ENCODE peak calls at places on chromosomes 5 and 9, in five cellular contexts. D is tibial artery, A is MM.1S, L is kidney epithelial cell, B is cardiac muscle cell. S is an unnamed sample.

GRCh38 chr9:126618590-126619335 is 5.0 kb downstream of the LMX1B start:
- DNase-seq in D (no peak), A (no peak), L (no peak), B (no peak), S (no peak)

GRCh38 chr9:72485821-72486605 is 35.4 kb upstream of the TMC1 start:
- DNase-seq in D (no peak), A (no peak), L (peak; percentile 48), B (peak; percentile 57), S (peak; percentile 55)

GRCh38 chr9:105313238-105313637 is 68.8 kb downstream of the SLC44A1 start:
- DNase-seq in D (no peak), A (no peak), L (no peak), B (no peak), S (no peak)

GRCh38 chr5:172004824-172005237 is 1.6 kb downstream of the FBXW11 start:
- DNase-seq in D (no peak), A (peak; percentile 24), L (no peak), B (peak; percentile 11), S (no peak)

GRCh38 chr5:179568731-179569130 is 18.4 kb downstream of the RUFY1 start:
- DNase-seq in D (no peak), A (no peak), L (no peak), B (peak; percentile 25), S (peak; percentile 28)

GRCh38 chr5:179801304-179802206 is 5.1 kb downstream of the MGAT4B start:
- DNase-seq in D (peak; percentile 87), A (no peak), L (no peak), B (peak; percentile 68), S (peak; percentile 59)

GRCh38 chr5:170704417-170705195 is 78.9 kb upstream of the GABRP start:
- DNase-seq in D (no peak), A (no peak), L (no peak), B (no peak), S (no peak)

GRCh38 chr9:96136992-96137665 is 164.8 kb downstream of the HSD17B3 start:
- DNase-seq in D (peak; percentile 78), A (peak; percentile 92), L (no peak), B (peak; percentile 72), S (peak; percentile 51)

GRCh38 chr5:158979290-158979689 is 120.4 kb downstream of the EBF1 start:
- DNase-seq in D (no peak), A (no peak), L (no peak), B (no peak), S (no peak)
- H3K4me3 ChIP-seq in D (no peak overlapping the region), A (no peak overlapping the region), L (no peak overlapping the region), B (no peak overlapping the region), S (no peak overlapping the region)

GRCh38 chr9:90964101-90965020 is 162.7 kb downstream of the SYK start:
- DNase-seq in D (peak; percentile 72), A (peak; percentile 5), L (no peak), B (peak; percentile 41), S (no peak)
- TF ChIP-seq CTCF in D (no peak), A (no peak), L (peak; percentile 39), B (peak; percentile 27), S (peak; percentile 12)

GRCh38 chr5:173287086-173287485 is 41.1 kb downstream of the STC2 start:
- DNase-seq in D (no peak), A (peak; percentile 48), L (no peak), B (no peak), S (no peak)

GRCh38 chr5:173279166-173279565 is 44.2 kb upstream of the NKX2-5 start:
- DNase-seq in D (no peak), A (no peak), L (no peak), B (no peak), S (no peak)

GRCh38 chr5:173281910-173282309 is 46.3 kb downstream of the STC2 start:
- DNase-seq in D (no peak), A (no peak), L (no peak), B (peak; percentile 45), S (peak; percentile 36)

GRCh38 chr5:173282916-173283315 is 45.3 kb downstream of the STC2 start:
- DNase-seq in D (no peak), A (no peak), L (no peak), B (no peak), S (no peak)

GRCh38 chr5:173283318-173284288 is 44.6 kb downstream of the STC2 start:
- DNase-seq in D (peak; percentile 70), A (peak; percentile 93), L (no peak), B (peak; percentile 77), S (peak; percentile 66)
- H3K4me3 ChIP-seq in D (no peak overlapping the region), A (peak overlapping the region; percentile 40), L (no peak overlapping the region), B (peak overlapping the region; percentile 33), S (peak overlapping the region; percentile 27)

DNA sequence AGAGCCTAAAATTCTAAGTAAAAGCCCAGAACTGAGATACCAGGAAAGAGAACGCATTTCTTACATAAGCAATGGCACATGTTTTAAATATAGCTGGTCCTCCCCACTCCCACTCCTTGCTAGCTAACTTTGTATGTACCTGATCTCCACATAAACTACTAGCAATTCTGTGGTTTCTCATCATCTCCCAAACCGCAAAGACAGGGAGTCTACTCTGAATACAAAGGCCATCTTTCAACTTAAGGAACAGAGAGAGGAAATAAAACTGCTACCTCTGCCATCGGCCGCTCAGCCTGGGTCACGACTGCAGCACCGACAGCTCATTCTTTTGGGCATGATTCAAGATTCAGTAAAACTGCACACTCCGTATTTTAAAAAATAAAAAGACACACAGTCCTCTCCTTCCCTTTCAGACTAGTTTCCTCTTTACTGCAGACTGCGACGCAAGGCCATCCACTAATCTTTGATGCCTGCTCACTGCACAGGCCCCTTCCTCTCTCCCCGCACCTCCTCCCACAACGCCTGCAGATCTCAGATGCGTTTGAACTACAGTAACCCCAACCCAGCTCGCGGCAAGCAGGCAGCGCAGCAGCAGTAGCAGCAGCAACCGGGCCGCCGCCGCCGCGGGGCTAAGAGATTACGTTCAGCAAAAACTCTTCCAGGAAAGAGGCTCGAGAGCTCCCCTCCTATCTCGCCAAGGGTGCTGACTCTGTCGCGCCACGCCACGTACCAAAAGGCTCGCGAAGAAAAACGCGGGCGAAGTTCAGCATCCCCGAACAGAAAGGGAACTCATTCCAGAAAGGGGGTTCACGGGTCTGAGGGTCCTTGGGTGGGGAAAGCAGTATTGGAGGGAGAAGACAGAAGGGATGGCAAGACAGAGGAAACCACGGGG is 1.5 kb downstream of the RNF145 start:
- DNase-seq in D (peak; percentile 88), A (peak; percentile 83), L (peak; percentile 39), B (peak; percentile 85), S (peak; percentile 79)
- TF ChIP-seq CTCF in D (no peak), A (no peak), L (no peak), B (peak; percentile 5), S (no peak)

DNA sequence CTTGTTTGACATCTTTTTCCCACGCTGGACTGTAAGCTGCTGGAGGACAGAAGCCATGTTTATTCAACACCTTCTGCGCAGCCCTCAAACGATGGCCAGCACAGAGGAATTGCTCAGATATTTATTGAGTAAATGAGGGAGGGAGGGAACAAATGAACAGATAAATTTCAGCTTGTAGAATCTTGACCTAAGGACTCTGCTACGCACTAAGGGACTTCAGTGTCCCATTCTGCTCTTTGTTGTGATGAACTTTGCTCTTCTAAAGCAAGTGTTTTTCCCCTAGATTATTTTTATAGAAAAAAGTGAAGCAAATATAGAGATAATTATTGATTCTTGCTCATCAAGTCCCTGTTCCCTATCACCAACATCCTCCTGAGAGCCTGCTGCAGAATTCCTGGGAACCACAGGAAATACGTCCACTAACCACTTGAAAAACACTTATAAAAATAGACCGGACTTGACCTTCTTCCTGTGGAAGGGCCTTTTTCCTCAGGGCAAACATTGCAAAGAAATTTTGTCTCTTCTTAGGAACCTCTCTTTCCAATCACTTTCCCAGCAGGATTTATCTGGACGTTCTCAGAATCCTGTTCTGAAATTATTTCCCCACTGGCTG is 54.9 kb downstream of the FGF1 start:
- DNase-seq in D (no peak), A (no peak), L (no peak), B (peak; percentile 23), S (peak; percentile 19)
- H3K4me3 ChIP-seq in D (no peak overlapping the region), A (no peak overlapping the region), L (no peak overlapping the region), B (no peak overlapping the region), S (no peak overlapping the region)

DNA sequence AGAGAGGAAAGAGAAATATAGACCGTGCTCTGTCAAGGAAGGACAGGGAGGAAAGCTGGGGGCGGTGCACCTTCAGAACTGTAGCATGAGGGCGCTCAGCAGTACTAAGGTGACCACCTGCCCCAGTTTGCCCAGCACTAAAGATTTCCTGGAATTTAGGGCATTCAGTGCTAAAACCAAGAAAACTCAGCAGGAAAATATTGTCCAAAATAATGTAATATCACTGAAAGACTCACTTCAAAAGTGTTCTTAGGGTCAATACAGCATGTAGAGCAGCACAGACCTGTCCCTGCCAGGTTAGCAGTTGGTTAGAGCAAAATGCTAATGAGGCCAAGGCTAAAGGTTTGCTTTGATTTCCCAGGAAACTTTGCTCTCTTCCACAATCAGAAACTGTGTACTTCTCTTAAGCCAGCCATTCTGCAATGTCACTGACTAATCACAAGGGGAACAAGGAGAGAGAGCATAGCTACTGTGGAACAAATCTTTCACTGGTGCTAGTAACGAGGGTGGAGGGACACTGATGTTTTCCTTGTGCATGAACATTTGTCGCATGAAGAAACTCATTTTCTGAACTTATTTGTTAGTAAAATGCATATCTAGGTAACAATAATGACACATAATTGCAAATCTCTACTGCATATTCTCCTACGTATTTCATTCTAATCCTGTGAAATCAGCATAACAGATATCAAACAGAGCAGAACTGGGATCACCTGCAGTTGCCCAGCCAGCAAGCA is 53.0 kb upstream of the GRAMD2B start:
- DNase-seq in D (no peak), A (no peak), L (no peak), B (no peak), S (peak; percentile 34)
- TF ChIP-seq CTCF in D (peak; percentile 36), A (no peak), L (no peak), B (peak; percentile 18), S (peak; percentile 29)

GRCh38 chr5:111453290-111453689 is 59.0 kb downstream of the STARD4 start:
- DNase-seq in D (no peak), A (no peak), L (no peak), B (no peak), S (no peak)
- H3K4me3 ChIP-seq in D (no peak overlapping the region), A (no peak overlapping the region), L (no peak overlapping the region), B (no peak overlapping the region), S (no peak overlapping the region)

DNA sequence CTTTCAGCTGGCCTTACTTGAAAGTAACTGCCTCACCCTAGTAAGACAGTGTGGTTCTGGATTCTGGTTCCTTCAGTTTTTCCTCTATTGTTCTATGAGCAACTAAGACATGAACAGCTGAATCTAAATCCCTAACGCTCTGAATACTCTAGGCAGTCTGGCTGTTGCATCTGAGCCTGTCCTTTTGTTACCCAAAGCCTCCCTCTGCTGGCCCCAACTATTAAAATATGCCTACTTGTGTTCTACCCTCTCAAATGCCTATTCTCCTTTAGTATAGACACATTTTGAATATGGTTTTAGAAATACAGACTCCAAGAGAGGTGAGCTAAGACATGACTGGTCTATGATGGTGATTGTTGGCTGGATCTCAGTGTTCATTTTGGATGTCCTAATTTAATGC is 1203.6 kb upstream of the DMAC1 start:
- DNase-seq in D (no peak), A (no peak), L (no peak), B (peak; percentile 5), S (peak; percentile 1)
- TF ChIP-seq CTCF in D (no peak), A (peak; percentile 14), L (peak; percentile 30), B (no peak), S (no peak)

S was measured in fibroblast of pulmonary artery.